ENCODE peak calls at places on chromosome 11, in seven cellular contexts. L is brain microvascular endothelial cell; E is stimulated activated CD8-positive, alpha-beta memory T cell treated with anti-CD3 and anti-CD28 coated beads, Interleukin-7, amount 100 ng/mL, for 48 hours; D is GM03348; M is H7; K is HTR-8/SVneo; A is neuronal stem cell. Z is an unnamed sample.

GRCh38 chr11:44708063-44708462 is 18.7 kb upstream of the TSPAN18 start:
- DNase-seq in A (no peak), L (peak; percentile 16), E (no peak), M (no peak), D (peak; percentile 37), K (no peak), Z (no peak)

GRCh38 chr11:40388097-40388818 is 1071.2 kb downstream of the LRRC4C start:
- DNase-seq in K (peak; percentile 5), D (peak; percentile 35), E (no peak), A (no peak), M (no peak), L (no peak), Z (peak; percentile 41)

GRCh38 chr11:91066648-91067047 is 843.8 kb upstream of the CHORDC1 start:
- DNase-seq in K (no peak), E (no peak), D (no peak), A (no peak), M (no peak), L (no peak), Z (no peak)

GRCh38 chr11:17164361-17165246 is 43.2 kb downstream of the PIK3C2A start:
- DNase-seq in D (peak; percentile 11), E (no peak), L (no peak), K (peak; percentile 33), A (no peak), M (no peak), Z (no peak)

GRCh38 chr11:87037450-87038234 is at the start of gene TMEM135:
- DNase-seq in D (peak; percentile 99), L (peak; percentile 80), M (peak; percentile 98), A (peak; percentile 97), E (peak; percentile 91), K (peak; percentile 95), Z (peak; percentile 93)

GRCh38 chr11:84720706-84721402 is 906.3 kb downstream of the DLG2 start:
- DNase-seq in K (no peak), A (peak; percentile 20), E (no peak), D (peak; percentile 39), L (no peak), M (peak; percentile 57), Z (peak; percentile 6)

GRCh38 chr11:23554002-23554401 is 693.7 kb upstream of the CCDC179 start:
- DNase-seq in A (no peak), L (no peak), D (no peak), M (no peak), E (no peak), K (no peak), Z (no peak)

GRCh38 chr11:67345949-67346819 is 7.2 kb downstream of the POLD4 start:
- DNase-seq in E (no peak), L (peak; percentile 27), D (peak; percentile 61), K (no peak), A (no peak), M (peak; percentile 57), Z (peak; percentile 60)

GRCh38 chr11:118098996-118099837 is 12.5 kb upstream of the SMIM35 start:
- DNase-seq in K (no peak), E (no peak), D (no peak), M (peak; percentile 67), A (no peak), L (no peak), Z (no peak)

GRCh38 chr11:22459053-22459452 is 120.9 kb downstream of the SLC17A6 start:
- DNase-seq in D (peak; percentile 11), K (peak; percentile 41), M (no peak), A (no peak), L (peak; percentile 71), E (no peak), Z (no peak)

GRCh38 chr11:24496728-24497396 is at the start of gene LUZP2:
- DNase-seq in K (peak; percentile 29), D (peak; percentile 64), E (no peak), M (peak; percentile 67), A (peak; percentile 69), L (peak; percentile 18), Z (peak; percentile 38)

GRCh38 chr11:86490582-86490981 is 115.9 kb downstream of the CCDC81 start:
- DNase-seq in D (no peak), A (no peak), K (no peak), E (no peak), L (no peak), M (no peak), Z (peak; percentile 36)

GRCh38 chr11:76845069-76845468 is 15.6 kb upstream of the ACER3 start:
- DNase-seq in M (no peak), E (no peak), A (no peak), D (no peak), L (no peak), K (no peak), Z (no peak)

GRCh38 chr11:132158091-132158490 is 787.7 kb downstream of the NTM start:
- DNase-seq in A (no peak), E (no peak), D (peak; percentile 18), K (peak; percentile 21), L (no peak), M (peak; percentile 69), Z (no peak)

GRCh38 chr11:31110825-31111224 is 258.7 kb downstream of the DCDC1 start:
- DNase-seq in K (no peak), A (no peak), D (no peak), L (no peak), E (no peak), M (no peak), Z (no peak)

GRCh38 chr11:113161671-113162589 is 152.5 kb upstream of the TTC12 start:
- DNase-seq in A (no peak), D (no peak), M (no peak), E (no peak), K (no peak), L (no peak), Z (no peak)

GRCh38 chr11:68584097-68584496 is 100.2 kb upstream of the GAL start:
- DNase-seq in D (peak; percentile 25), A (peak; percentile 56), M (peak; percentile 80), L (peak; percentile 29), E (peak; percentile 35), K (peak; percentile 25), Z (no peak)

GRCh38 chr11:104443387-104443786 is 279.4 kb upstream of the PDGFD start:
- DNase-seq in L (no peak), E (no peak), M (no peak), K (no peak), D (no peak), A (no peak), Z (no peak)

GRCh38 chr11:36247493-36247892 is 41.7 kb downstream of the COMMD9 start:
- DNase-seq in L (no peak), D (no peak), M (no peak), E (no peak), K (no peak), A (no peak), Z (no peak)

GRCh38 chr11:1937616-1938342 is 9.4 kb upstream of the MRPL23 start:
- DNase-seq in K (no peak), E (no peak), L (no peak), D (no peak), M (peak; percentile 71), A (no peak), Z (no peak)

GRCh38 chr11:11670582-11670981 is 48.8 kb upstream of the GALNT18 start:
- DNase-seq in E (no peak), D (no peak), M (no peak), K (no peak), A (no peak), L (no peak), Z (no peak)

GRCh38 chr11:117185739-117186430 is 7.3 kb downstream of the SIDT2 start:
- DNase-seq in K (no peak), L (no peak), A (no peak), E (no peak), D (no peak), M (peak; percentile 40), Z (no peak)

GRCh38 chr11:61267437-61267841 is 26.5 kb downstream of the PGA5 start:
- DNase-seq in A (no peak), K (no peak), M (no peak), D (no peak), E (no peak), L (no peak), Z (no peak)

GRCh38 chr11:34475656-34476055 is 36.9 kb downstream of the CAT start:
- DNase-seq in M (no peak), K (no peak), E (no peak), D (no peak), L (no peak), A (no peak), Z (no peak)

GRCh38 chr11:86495341-86495740 is 120.7 kb downstream of the CCDC81 start:
- DNase-seq in D (no peak), A (no peak), L (no peak), E (no peak), M (no peak), K (no peak), Z (peak; percentile 36)

GRCh38 chr11:128302425-128303186 is 284.8 kb downstream of the ETS1 start:
- DNase-seq in K (no peak), M (no peak), E (no peak), L (no peak), D (no peak), A (no peak), Z (no peak)

GRCh38 chr11:59283825-59284772 is 71.4 kb upstream of the MPEG1 start:
- DNase-seq in M (peak; percentile 16), D (peak; percentile 48), K (peak; percentile 18), L (peak; percentile 55), A (peak; percentile 30), E (no peak), Z (peak; percentile 32)

GRCh38 chr11:62712861-62713260 is 5.4 kb downstream of the GNG3 start:
- DNase-seq in A (no peak), M (no peak), E (no peak), D (no peak), K (no peak), L (no peak), Z (no peak)